ENCODE peak calls at places on chromosomes 2 and 18, in eight cellular contexts. W is central memory CD8-positive, alpha-beta T cell; M is T-helper 1 cell; K is activated naive CD4-positive, alpha-beta T cell; Z is activated CD4-positive, alpha-beta T cell treated with anti-CD3 and anti-CD28 coated beads, Interleukin-2, amount 10 ng/mL, durations not matched to agents 7 days and 5 days; N is hypothalamus; E is globus pallidus; H is neural progenitor cell. O is an unnamed sample.

GRCh38 chr18:37453754-37454153 is 111.8 kb downstream of the CELF4 start:
- DNase-seq in W (no peak), M (no peak), K (no peak), Z (no peak), N (no peak), E (no peak), H (no peak), O (no peak)

GRCh38 chr2:239445771-239446524 is 45.1 kb upstream of the HDAC4 start:
- DNase-seq in W (no peak), M (no peak), K (no peak), Z (no peak), N (peak), E (peak), H (no peak), O (no peak)

GRCh38 chr2:201952212-201952611 is 81.4 kb upstream of the FZD7 start:
- DNase-seq in W (no peak), M (no peak), K (no peak), Z (no peak), N (no peak), E (no peak), H (no peak), O (no peak)

GRCh38 chr2:166628478-166629136 is 134.6 kb upstream of the SCN7A start:
- DNase-seq in W (no peak), M (no peak), K (no peak), Z (no peak), N (no peak), E (no peak), H (no peak), O (no peak)

GRCh38 chr18:64513401-64513800 is 364.5 kb upstream of the LINC00305 start:
- DNase-seq in W (no peak), M (no peak), K (no peak), Z (no peak), N (no peak), E (no peak), H (no peak), O (no peak)

GRCh38 chr2:96907405-96908041 is 37.6 kb upstream of the SEMA4C start:
- DNase-seq in W (no peak), M (no peak), K (no peak), Z (no peak), N (peak), E (peak), H (peak), O (peak)

GRCh38 chr18:64330161-64330560 is 181.3 kb upstream of the LINC00305 start:
- DNase-seq in W (no peak), M (no peak), K (no peak), Z (no peak), N (no peak), E (peak), H (peak), O (no peak)

GRCh38 chr2:195879153-195879552 is 189.5 kb downstream of the DNAH7 start:
- DNase-seq in W (no peak), M (no peak), K (no peak), Z (no peak), N (no peak), E (no peak), H (no peak), O (no peak)

GRCh38 chr2:227472265-227473018 is 486 bp downstream of the AGFG1 start:
- DNase-seq in W (no peak), M (peak), K (no peak), Z (peak), N (peak), E (peak), H (peak), O (no peak)

GRCh38 chr18:79530821-79531220 is 135.1 kb downstream of the NFATC1 start:
- DNase-seq in W (no peak), M (no peak), K (no peak), Z (no peak), N (no peak), E (no peak), H (no peak), O (no peak)